ENCODE peak calls at places on chromosomes 2 and 18, in four cellular contexts. X is activated naive CD4-positive, alpha-beta T cell; R is NCI-H510A; Q is NCI-H1092 treated with DMSO at 0.1 percent for 48 hours. A is an unnamed sample.

GRCh38 chr2:33033524-33034150 is 86.9 kb downstream of the LTBP1 start:
- DNase-seq in X (no peak), R (no peak), Q (peak; percentile 24), A (no peak)

GRCh38 chr2:148209598-148209997 is 188.7 kb downstream of the MBD5 start:
- DNase-seq in X (no peak), R (no peak), Q (no peak), A (no peak)

GRCh38 chr2:66553370-66553769 is 118.4 kb downstream of the MEIS1 start:
- DNase-seq in X (no peak), R (no peak), Q (peak; percentile 37), A (peak; percentile 44)

GRCh38 chr18:24627644-24628315 is 167.3 kb downstream of the HRH4 start:
- DNase-seq in X (no peak), R (no peak), Q (no peak), A (no peak)

GRCh38 chr18:21439453-21439852 is 161.1 kb downstream of the ESCO1 start:
- DNase-seq in X (no peak), R (no peak), Q (no peak), A (no peak)

GRCh38 chr2:25198209-25198525 is 29.8 kb upstream of the POMC start:
- DNase-seq in X (no peak), R (no peak), Q (no peak), A (no peak)

GRCh38 chr2:86225581-86225980 is 26.3 kb downstream of the MRPL35 start:
- DNase-seq in X (peak; percentile 47), R (no peak), Q (no peak), A (no peak)

GRCh38 chr2:56648802-56649201 is 465.0 kb downstream of the CCDC85A start:
- DNase-seq in X (no peak), R (no peak), Q (no peak), A (no peak)

GRCh38 chr2:220708366-220708765 is 863.7 kb downstream of the EPHA4 start:
- DNase-seq in X (no peak), R (no peak), Q (no peak), A (no peak)

GRCh38 chr2:194700116-194700515 is 956.9 kb upstream of the SLC39A10 start:
- DNase-seq in X (no peak), R (no peak), Q (no peak), A (no peak)

GRCh38 chr2:203510256-203510940 is 24.7 kb downstream of the RAPH1 start:
- DNase-seq in X (no peak), R (no peak), Q (no peak), A (no peak)

GRCh38 chr2:3180082-3180908 is 197.3 kb downstream of the EIPR1 start:
- DNase-seq in X (no peak), R (no peak), Q (no peak), A (no peak)

GRCh38 chr2:122180972-122181371 is 425.5 kb downstream of the TSN start:
- DNase-seq in X (no peak), R (no peak), Q (no peak), A (no peak)

GRCh38 chr2:236988690-236989639 is 96.7 kb upstream of the COPS8 start:
- DNase-seq in X (no peak), R (no peak), Q (no peak), A (no peak)

GRCh38 chr18:51083398-51083797 is 53.4 kb downstream of the SMAD4 start:
- DNase-seq in X (no peak), R (no peak), Q (no peak), A (no peak)

GRCh38 chr2:31191931-31192330 is 25.4 kb downstream of the CAPN14 start:
- DNase-seq in X (no peak), R (no peak), Q (no peak), A (no peak)

GRCh38 chr2:238700506-238701050 is 147.3 kb upstream of the TWIST2 start:
- DNase-seq in X (no peak), R (no peak), Q (no peak), A (no peak)

GRCh38 chr2:146754606-146755005 is 1090.2 kb upstream of the ACVR2A start:
- DNase-seq in X (no peak), R (no peak), Q (no peak), A (no peak)

GRCh38 chr2:238938460-238939055 is 90.7 kb downstream of the TWIST2 start:
- DNase-seq in X (no peak), R (no peak), Q (no peak), A (no peak)

GRCh38 chr2:74516070-74516633 is 1.9 kb downstream of the TLX2 start:
- DNase-seq in X (peak; percentile 65), R (peak; percentile 50), Q (no peak), A (no peak)

A was measured in DMS153.